ENCODE peak calls at places on chromosomes 12 and 14, in five cellular contexts. One of them, this sample, is unnamed.

GRCh38 chr12:65937181-65937641 is 112.9 kb downstream of the HMGA2 start:
- DNase-seq in K562: no peak
- DNase-seq in WTC11: no peak
- DNase-seq in GM12878: no peak
- DNase-seq in HepG2: peak
- DNase-seq in this sample: no peak

GRCh38 chr12:102029148-102029547 is 32.6 kb downstream of the WASHC3 start:
- DNase-seq in GM12878: no peak
- DNase-seq in K562: no peak
- DNase-seq in HepG2: no peak
- DNase-seq in WTC11: no peak
- DNase-seq in this sample: no peak

GRCh38 chr12:57477710-57478681 is 1.7 kb downstream of the ARHGAP9 start:
- DNase-seq in HepG2: no peak
- DNase-seq in GM12878: peak
- DNase-seq in K562: peak
- DNase-seq in WTC11: no peak
- DNase-seq in this sample: no peak

GRCh38 chr14:63901434-63902085 is 48.8 kb downstream of the SYNE2 start:
- DNase-seq in WTC11: no peak
- DNase-seq in K562: no peak
- DNase-seq in HepG2: no peak
- DNase-seq in GM12878: no peak
- DNase-seq in this sample: no peak

GRCh38 chr14:33836203-33836894 is 114.5 kb downstream of the EGLN3 start:
- DNase-seq in GM12878: no peak
- DNase-seq in K562: peak
- DNase-seq in HepG2: no peak
- DNase-seq in WTC11: no peak
- DNase-seq in this sample: no peak

GRCh38 chr12:84091642-84092041 is 821.0 kb downstream of the SLC6A15 start:
- DNase-seq in HepG2: no peak
- DNase-seq in K562: no peak
- DNase-seq in WTC11: no peak
- DNase-seq in GM12878: no peak
- DNase-seq in this sample: no peak

GRCh38 chr14:20820063-20820904 is 17.6 kb upstream of the RNASE1 start:
- DNase-seq in GM12878: no peak
- DNase-seq in K562: peak
- DNase-seq in WTC11: peak
- DNase-seq in HepG2: no peak
- DNase-seq in this sample: no peak

GRCh38 chr12:7354521-7354920 is 50.6 kb downstream of the ACSM4 start:
- DNase-seq in GM12878: no peak
- DNase-seq in K562: no peak
- DNase-seq in HepG2: no peak
- DNase-seq in WTC11: no peak
- DNase-seq in this sample: no peak

GRCh38 chr14:57559561-57559960 is 65.9 kb upstream of the CCDC198 start:
- DNase-seq in WTC11: no peak
- DNase-seq in HepG2: no peak
- DNase-seq in GM12878: no peak
- DNase-seq in K562: no peak
- DNase-seq in this sample: no peak

GRCh38 chr14:97578982-97579381 is 781.8 kb downstream of the VRK1 start:
- DNase-seq in K562: no peak
- DNase-seq in HepG2: no peak
- DNase-seq in GM12878: no peak
- DNase-seq in WTC11: no peak
- DNase-seq in this sample: no peak

GRCh38 chr12:132186857-132187620 is 42.8 kb downstream of the NOC4L start:
- DNase-seq in K562: no peak
- DNase-seq in WTC11: no peak
- DNase-seq in HepG2: no peak
- DNase-seq in GM12878: no peak
- DNase-seq in this sample: no peak

GRCh38 chr12:118187746-118188390 is 51.9 kb downstream of the PEBP1 start:
- DNase-seq in HepG2: no peak
- DNase-seq in K562: peak
- DNase-seq in GM12878: no peak
- DNase-seq in WTC11: no peak
- DNase-seq in this sample: no peak

GRCh38 chr14:87494010-87494409 is 499.0 kb downstream of the GALC start:
- DNase-seq in HepG2: no peak
- DNase-seq in GM12878: no peak
- DNase-seq in K562: no peak
- DNase-seq in WTC11: no peak
- DNase-seq in this sample: no peak

GRCh38 chr12:67804168-67804567 is 155.6 kb downstream of the DYRK2 start:
- DNase-seq in HepG2: no peak
- DNase-seq in GM12878: no peak
- DNase-seq in WTC11: no peak
- DNase-seq in K562: no peak
- DNase-seq in this sample: no peak

GRCh38 chr14:68948686-68949085 is 30.4 kb downstream of the ACTN1 start:
- DNase-seq in K562: no peak
- DNase-seq in GM12878: no peak
- DNase-seq in HepG2: no peak
- DNase-seq in WTC11: no peak
- DNase-seq in this sample: no peak

GRCh38 chr12:52372216-52373154 is 5.2 kb upstream of the KRT85 start:
- DNase-seq in GM12878: no peak
- DNase-seq in WTC11: peak
- DNase-seq in HepG2: peak
- DNase-seq in K562: peak
- DNase-seq in this sample: peak

GRCh38 chr12:61290473-61290872 is 969.7 kb upstream of the USP15 start:
- DNase-seq in K562: no peak
- DNase-seq in HepG2: no peak
- DNase-seq in WTC11: no peak
- DNase-seq in GM12878: no peak
- DNase-seq in this sample: no peak

GRCh38 chr12:40099423-40099853 is 6.4 kb downstream of the SLC2A13 start:
- DNase-seq in GM12878: no peak
- DNase-seq in HepG2: peak
- DNase-seq in WTC11: no peak
- DNase-seq in K562: peak
- DNase-seq in this sample: no peak

GRCh38 chr12:118548887-118549286 is 172.5 kb downstream of the SUDS3 start:
- DNase-seq in WTC11: no peak
- DNase-seq in K562: no peak
- DNase-seq in GM12878: no peak
- DNase-seq in HepG2: no peak
- DNase-seq in this sample: no peak

GRCh38 chr14:104805941-104806624 is 5.2 kb downstream of the ZBTB42 start:
- DNase-seq in K562: no peak
- DNase-seq in WTC11: no peak
- DNase-seq in HepG2: no peak
- DNase-seq in GM12878: no peak
- DNase-seq in this sample: no peak

GRCh38 chr14:95359974-95360826 is 40.5 kb upstream of the CLMN start:
- DNase-seq in HepG2: no peak
- DNase-seq in K562: no peak
- DNase-seq in WTC11: peak
- DNase-seq in GM12878: no peak
- DNase-seq in this sample: peak

GRCh38 chr14:95776798-95777615 is 63.1 kb upstream of the TCL1A start:
- DNase-seq in K562: no peak
- DNase-seq in HepG2: no peak
- DNase-seq in GM12878: no peak
- DNase-seq in WTC11: no peak
- DNase-seq in this sample: no peak

GRCh38 chr12:50606675-50607379 is 102.0 kb downstream of the DIP2B start:
- DNase-seq in WTC11: no peak
- DNase-seq in GM12878: no peak
- DNase-seq in K562: no peak
- DNase-seq in HepG2: no peak
- DNase-seq in this sample: no peak

GRCh38 chr14:73234586-73235394 is 2.5 kb upstream of the PAPLN start:
- DNase-seq in K562: no peak
- DNase-seq in WTC11: no peak
- DNase-seq in GM12878: no peak
- DNase-seq in HepG2: no peak
- DNase-seq in this sample: no peak

DNA sequence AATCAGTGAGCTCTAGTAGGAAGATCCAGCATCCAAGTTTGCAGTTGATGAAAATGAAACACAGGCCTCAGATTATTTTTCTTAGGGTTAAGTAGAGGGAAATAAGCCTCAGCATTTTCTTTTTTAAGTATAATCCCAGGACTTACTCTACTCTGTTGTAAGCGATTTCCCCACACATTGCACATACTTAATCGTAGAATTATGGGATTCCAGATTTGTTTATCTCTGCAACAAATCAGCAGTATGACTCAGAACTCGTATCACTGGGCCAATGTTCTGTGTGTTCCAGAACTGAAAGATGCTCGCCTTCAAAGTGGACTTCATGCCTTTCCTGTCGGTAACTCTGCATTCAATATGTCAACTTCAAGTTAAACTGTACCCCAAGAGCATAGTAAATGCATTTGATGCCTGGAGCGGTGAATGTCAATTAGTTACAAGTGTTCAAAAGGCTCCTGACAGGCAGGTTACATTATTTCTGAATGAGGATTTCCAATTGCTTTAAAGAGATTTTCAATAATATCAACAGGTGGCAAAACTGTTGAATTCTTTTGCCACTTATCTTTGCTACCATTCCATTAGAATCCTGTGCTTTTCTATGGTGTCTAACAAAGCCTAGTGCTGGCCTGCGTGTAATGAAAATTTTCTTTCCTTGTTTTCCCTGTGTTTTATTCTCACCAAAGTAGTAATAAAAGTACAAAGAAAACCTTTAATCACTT is 323.8 kb upstream of the SYT1 start:
- DNase-seq in WTC11: no peak
- DNase-seq in GM12878: no peak
- DNase-seq in K562: no peak
- DNase-seq in HepG2: no peak
- DNase-seq in this sample: no peak
- TF ChIP-seq ATF2 in WTC11: no peak
- TF ChIP-seq ATF2 in GM12878: no peak
- TF ChIP-seq ATF2 in K562: no peak
- TF ChIP-seq ATF2 in HepG2: no peak
- TF ChIP-seq ATF2 in this sample: no peak

DNA sequence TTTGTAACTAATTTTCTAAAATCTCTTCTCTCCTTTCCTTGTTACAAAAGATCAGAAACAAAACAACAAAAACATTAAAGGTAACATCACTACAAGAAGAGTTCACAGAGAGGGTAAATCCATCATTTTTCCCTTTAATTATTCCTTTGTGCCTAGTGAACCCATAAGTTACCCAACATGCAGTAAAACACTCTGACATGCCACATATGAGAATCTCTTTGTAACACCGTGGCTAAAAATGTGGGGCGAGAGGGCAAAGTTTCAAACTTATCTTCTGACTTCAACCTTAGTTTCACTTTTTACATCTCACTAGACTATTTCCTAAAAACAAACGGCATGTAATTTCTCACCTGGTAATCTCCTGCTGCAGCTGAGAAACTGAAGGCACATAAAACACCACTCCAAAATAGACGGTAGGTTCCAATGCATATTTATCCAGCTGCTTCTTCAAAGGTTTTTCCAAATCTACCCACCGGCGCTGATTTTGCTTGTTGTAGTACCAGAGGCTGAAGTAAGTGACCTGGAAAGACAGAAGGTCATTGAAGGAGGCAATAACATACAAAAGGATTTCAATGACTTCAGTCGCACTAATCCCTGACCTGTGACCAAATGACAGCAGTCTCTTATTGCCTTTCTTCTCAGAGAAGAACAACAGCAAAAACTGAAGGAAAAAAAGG is 37.9 kb downstream of the PTPN21 start:
- DNase-seq in WTC11: no peak
- DNase-seq in K562: no peak
- DNase-seq in HepG2: peak
- DNase-seq in GM12878: no peak
- DNase-seq in this sample: no peak
- TF ChIP-seq ATF2 in WTC11: no peak
- TF ChIP-seq ATF2 in K562: no peak
- TF ChIP-seq ATF2 in HepG2: no peak
- TF ChIP-seq ATF2 in GM12878: no peak
- TF ChIP-seq ATF2 in this sample: no peak

GRCh38 chr12:16012086-16012485 is 101.0 kb downstream of the DERA start:
- DNase-seq in WTC11: no peak
- DNase-seq in K562: peak
- DNase-seq in GM12878: no peak
- DNase-seq in HepG2: no peak
- DNase-seq in this sample: no peak
- TF ChIP-seq ATF2 in WTC11: no peak
- TF ChIP-seq ATF2 in K562: no peak
- TF ChIP-seq ATF2 in GM12878: no peak
- TF ChIP-seq ATF2 in HepG2: no peak
- TF ChIP-seq ATF2 in this sample: no peak

GRCh38 chr12:32454866-32455265 is 55.5 kb downstream of the FGD4 start:
- DNase-seq in GM12878: no peak
- DNase-seq in K562: no peak
- DNase-seq in HepG2: no peak
- DNase-seq in WTC11: no peak
- DNase-seq in this sample: no peak
- TF ChIP-seq ATF2 in GM12878: no peak
- TF ChIP-seq ATF2 in K562: no peak
- TF ChIP-seq ATF2 in HepG2: no peak
- TF ChIP-seq ATF2 in WTC11: no peak
- TF ChIP-seq ATF2 in this sample: no peak

This sample was measured in H1.